ENCODE peak calls at places on chromosomes 7 and 10, in six cellular contexts. R is RWPE2, J is fibroblast of lung, E is EL, K is astrocyte of the cerebellum, Z is activated T-cell treated with anti-CD3 and anti-CD28 coated beads for 48 hours. G is an unnamed sample.

GRCh38 chr10:93495654-93496321 is 624 bp upstream of the CEP55 start:
- DNase-seq in R (no peak), J (no peak), E (peak), K (no peak), Z (no peak), G (peak)

GRCh38 chr7:90175667-90176066 is 21.4 kb downstream of the STEAP1 start:
- DNase-seq in R (no peak), J (no peak), E (no peak), K (no peak), Z (no peak), G (no peak)

GRCh38 chr10:19889279-19889678 is 73.0 kb downstream of the PLXDC2 start:
- DNase-seq in R (no peak), J (peak), E (no peak), K (no peak), Z (no peak), G (peak)

GRCh38 chr10:61758440-61758839 is 95.7 kb downstream of the CABCOCO1 start:
- DNase-seq in R (no peak), J (peak), E (peak), K (no peak), Z (no peak), G (no peak)

GRCh38 chr7:105015631-105015965 is 1.6 kb downstream of the KMT2E start:
- DNase-seq in R (no peak), J (peak), E (peak), K (no peak), Z (no peak), G (peak)

GRCh38 chr7:28055161-28055544 is 125.4 kb downstream of the JAZF1 start:
- DNase-seq in R (no peak), J (peak), E (peak), K (no peak), Z (no peak), G (no peak)

GRCh38 chr7:130897515-130898419 is 163.8 kb upstream of the KLF14 start:
- DNase-seq in R (no peak), J (no peak), E (peak), K (no peak), Z (no peak), G (no peak)

GRCh38 chr10:123970207-123970926 is 78.8 kb upstream of the CPXM2 start:
- DNase-seq in R (no peak), J (no peak), E (no peak), K (no peak), Z (no peak), G (no peak)

GRCh38 chr10:71729023-71729649 is 9.6 kb upstream of the C10orf105 start:
- DNase-seq in R (peak), J (no peak), E (peak), K (no peak), Z (no peak), G (peak)

GRCh38 chr10:88791924-88792323 is 10.6 kb upstream of the LIPM start:
- DNase-seq in R (no peak), J (peak), E (peak), K (no peak), Z (no peak), G (peak)

G was measured in H4.